ENCODE peak calls at places on chromosomes 7 and 10, in four cellular contexts. W is activated T-cell treated with anti-CD3 and anti-CD28 coated beads, Interleukin-2, amount 50 U/mL, for 4 hours; V is foreskin keratinocyte; C is lower lobe of right lung. L is an unnamed sample.

GRCh38 chr10:27771231-27771630 is 25.6 kb upstream of the MKX start:
- ATAC-seq in C (no peak), V (no peak), W (peak), L (no peak)

GRCh38 chr7:139698278-139698677 is 79.5 kb downstream of the HIPK2 start:
- ATAC-seq in C (no peak), V (no peak), W (no peak), L (no peak)

GRCh38 chr7:44959956-44960640 is 18.7 kb downstream of the MYO1G start:
- ATAC-seq in V (peak), C (no peak), W (no peak), L (no peak)

GRCh38 chr10:113487154-113487553 is 65.7 kb upstream of the HABP2 start:
- ATAC-seq in V (no peak), C (peak), W (no peak), L (no peak)

GRCh38 chr7:2488681-2489080 is 12.5 kb upstream of the GRIFIN start:
- ATAC-seq in C (no peak), W (no peak), V (no peak), L (peak)

GRCh38 chr7:155738104-155738503 is 74.2 kb downstream of the SHH start:
- ATAC-seq in W (no peak), V (no peak), C (no peak), L (no peak)

GRCh38 chr10:96890580-96890979 is 58.5 kb downstream of the LCOR start:
- ATAC-seq in W (no peak), V (no peak), C (no peak), L (no peak)

GRCh38 chr7:142804715-142805114 is 33.9 kb downstream of the PRSS2 start:
- ATAC-seq in V (no peak), C (no peak), W (no peak), L (no peak)

GRCh38 chr7:41924798-41925197 is 221.9 kb upstream of the INHBA start:
- ATAC-seq in C (no peak), V (no peak), W (no peak), L (no peak)

GRCh38 chr7:101235050-101235449 is 2.6 kb downstream of the CLDN15 start:
- ATAC-seq in V (no peak), W (no peak), C (no peak), L (no peak)

GRCh38 chr7:126529833-126530232 is 722.9 kb downstream of the GRM8 start:
- ATAC-seq in V (peak), C (no peak), W (no peak), L (no peak)

GRCh38 chr10:114259825-114260224 is 20.8 kb downstream of the VWA2 start:
- ATAC-seq in W (no peak), V (no peak), C (peak), L (peak)

GRCh38 chr7:87028636-87029035 is 30.8 kb downstream of the ELAPOR2 start:
- ATAC-seq in V (no peak), C (no peak), W (no peak), L (no peak)

GRCh38 chr7:53794816-53795215 is 747.4 kb upstream of the VSTM2A start:
- ATAC-seq in W (no peak), C (peak), V (no peak), L (no peak)

GRCh38 chr7:106659369-106659962 is 1.5 kb downstream of the CCDC71L start:
- ATAC-seq in C (no peak), V (no peak), W (no peak), L (no peak)

GRCh38 chr10:28248092-28248491 is 54.8 kb downstream of the MPP7 start:
- ATAC-seq in V (peak), W (no peak), C (peak), L (peak)

GRCh38 chr7:155797262-155798250 is 14.7 kb downstream of the SHH start:
- ATAC-seq in C (no peak), V (peak), W (peak), L (no peak)

GRCh38 chr7:47382200-47382599 is 199.7 kb downstream of the TNS3 start:
- ATAC-seq in W (no peak), C (no peak), V (no peak), L (no peak)